ENCODE peak calls at places on chromosomes 1 and 21, in four cellular contexts. C is HepG2, B is K562, I is GM12878. W is an unnamed sample.

GRCh38 chr1:153803479-153804056 is 28.4 kb downstream of the SLC27A3 start:
- DNase-seq in C (no peak), B (no peak), I (no peak), W (no peak)

GRCh38 chr1:211684791-211685190 is 9.4 kb upstream of the NEK2 start:
- DNase-seq in B (no peak), I (no peak), C (no peak), W (no peak)

GRCh38 chr1:1889847-1890505 is 911 bp downstream of the GNB1 start:
- DNase-seq in I (no peak), C (no peak), B (peak), W (peak)

GRCh38 chr1:161885013-161885412 is 118.9 kb downstream of the ATF6 start:
- DNase-seq in B (no peak), I (no peak), C (no peak), W (peak)

GRCh38 chr1:14598498-14599172 is at the start of gene KAZN:
- DNase-seq in I (no peak), C (no peak), B (peak), W (no peak)

GRCh38 chr1:31617917-31618746 is 643 bp downstream of the HCRTR1 start:
- DNase-seq in I (no peak), B (peak), C (peak), W (peak)

GRCh38 chr1:45840704-45841103 is 37.3 kb downstream of the MAST2 start:
- DNase-seq in C (no peak), B (no peak), I (no peak), W (no peak)

GRCh38 chr1:75991497-75992114 is 59.4 kb upstream of the ASB17 start:
- DNase-seq in B (peak), C (peak), I (no peak), W (peak)

GRCh38 chr1:28323720-28324119 is 5.1 kb upstream of the MED18 start:
- DNase-seq in B (no peak), C (no peak), I (no peak), W (no peak)

GRCh38 chr1:240242601-240243144 is 151.0 kb downstream of the FMN2 start:
- DNase-seq in B (no peak), I (no peak), C (no peak), W (peak)

GRCh38 chr1:167791281-167792209 is 69.8 kb downstream of the MPZL1 start:
- DNase-seq in B (no peak), I (no peak), C (no peak), W (peak)

GRCh38 chr1:84913025-84913892 is 20.3 kb upstream of the LPAR3 start:
- DNase-seq in I (no peak), B (no peak), C (no peak), W (no peak)

GRCh38 chr1:242120432-242120831 is 121.5 kb upstream of the MAP1LC3C start:
- DNase-seq in B (no peak), I (no peak), C (no peak), W (no peak)

GRCh38 chr1:82059931-82060330 is 259.2 kb downstream of the ADGRL2 start:
- DNase-seq in I (no peak), C (no peak), B (no peak), W (no peak)

GRCh38 chr1:29827801-29828525 is 591.6 kb downstream of the PTPRU start:
- DNase-seq in I (no peak), B (no peak), C (no peak), W (no peak)

GRCh38 chr1:41850029-41850428 is 68.7 kb downstream of the HIVEP3 start:
- DNase-seq in B (no peak), C (no peak), I (no peak), W (no peak)

GRCh38 chr1:22586356-22587130 is 23.3 kb downstream of the EPHA8 start:
- DNase-seq in I (no peak), C (no peak), B (no peak), W (no peak)

GRCh38 chr1:216462061-216462775 is 39.0 kb upstream of the USH2A start:
- DNase-seq in I (no peak), B (no peak), C (no peak), W (peak)

GRCh38 chr1:71502026-71502425 is 421.2 kb upstream of the ZRANB2 start:
- DNase-seq in C (no peak), B (no peak), I (no peak), W (no peak)

GRCh38 chr1:73556270-73556669 is 641.7 kb downstream of the LRRIQ3 start:
- DNase-seq in I (no peak), C (no peak), B (no peak), W (no peak)

GRCh38 chr1:214116258-214116657 is 128.5 kb downstream of the PROX1 start:
- DNase-seq in I (no peak), B (no peak), C (no peak), W (no peak)

GRCh38 chr1:198631292-198631691 is 7.5 kb upstream of the PTPRC start:
- DNase-seq in I (no peak), B (no peak), C (no peak), W (no peak)

GRCh38 chr1:119007672-119008482 is 19.7 kb upstream of the TBX15 start:
- DNase-seq in B (no peak), C (no peak), I (no peak), W (no peak)

GRCh38 chr1:7847599-7847998 is 5.3 kb downstream of the UTS2 start:
- DNase-seq in I (no peak), B (no peak), C (no peak), W (no peak)

GRCh38 chr1:15028117-15028516 is 125.4 kb upstream of the TMEM51 start:
- DNase-seq in C (no peak), I (no peak), B (no peak), W (peak)

GRCh38 chr1:154609398-154610380 is 1.7 kb upstream of the ADAR start:
- DNase-seq in B (no peak), C (no peak), I (no peak), W (no peak)

GRCh38 chr21:21439761-21440160 is 441.6 kb downstream of the NCAM2 start:
- DNase-seq in C (no peak), I (no peak), B (no peak), W (no peak)
- H3K4me2 ChIP-seq in C (no peak), I (no peak), B (no peak), W (no peak)

GRCh38 chr21:34869541-34869940 is 179.6 kb downstream of the RUNX1 start:
- DNase-seq in I (no peak), C (no peak), B (no peak), W (no peak)

GRCh38 chr21:34867785-34868184 is 181.3 kb downstream of the RUNX1 start:
- DNase-seq in C (no peak), B (no peak), I (no peak), W (no peak)

GRCh38 chr21:34865922-34866271 is 183.2 kb downstream of the RUNX1 start:
- DNase-seq in I (peak), C (peak), B (no peak), W (no peak)

GRCh38 chr21:34871026-34871908 is 177.8 kb downstream of the RUNX1 start:
- DNase-seq in C (no peak), I (no peak), B (no peak), W (no peak)

GRCh38 chr21:34870246-34870645 is 178.9 kb downstream of the RUNX1 start:
- DNase-seq in I (no peak), B (no peak), C (no peak), W (no peak)
- TF ChIP-seq BHLHE40 in I (no peak), B (no peak), C (no peak), W (no peak)

DNA sequence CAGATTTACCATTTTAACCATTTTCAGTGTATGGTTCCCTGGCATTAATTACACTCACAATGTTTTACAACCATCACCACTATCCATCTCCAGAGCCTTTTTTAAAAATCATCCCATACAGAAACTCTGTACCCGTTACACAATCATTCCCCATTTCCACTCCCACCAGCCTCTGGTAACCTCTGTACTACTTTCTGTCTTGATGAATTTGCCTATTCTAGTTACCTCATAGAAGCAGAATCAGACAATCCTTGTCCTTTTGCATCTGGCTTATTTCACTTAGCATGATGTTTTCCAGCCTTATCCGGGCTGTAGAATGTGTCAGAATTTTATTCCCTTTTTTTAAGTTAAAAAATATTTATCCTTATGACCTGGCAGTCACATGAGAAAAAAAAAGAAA is 33.0 kb downstream of the PGM1 start:
- DNase-seq in I (no peak), C (no peak), B (no peak), W (no peak)
- TF ChIP-seq ESRRA in I (no peak), C (no peak), B (no peak), W (no peak)

GRCh38 chr1:95806171-95806570 is 572.2 kb downstream of the RWDD3 start:
- DNase-seq in B (no peak), C (no peak), I (no peak), W (no peak)
- H3K4me2 ChIP-seq in B (no peak), C (no peak), I (no peak), W (no peak)

GRCh38 chr1:202858789-202859414 is 30.0 kb downstream of the RABIF start:
- DNase-seq in I (no peak), B (no peak), C (no peak), W (no peak)
- TF ChIP-seq BHLHE40 in I (no peak), B (no peak), C (no peak), W (no peak)

DNA sequence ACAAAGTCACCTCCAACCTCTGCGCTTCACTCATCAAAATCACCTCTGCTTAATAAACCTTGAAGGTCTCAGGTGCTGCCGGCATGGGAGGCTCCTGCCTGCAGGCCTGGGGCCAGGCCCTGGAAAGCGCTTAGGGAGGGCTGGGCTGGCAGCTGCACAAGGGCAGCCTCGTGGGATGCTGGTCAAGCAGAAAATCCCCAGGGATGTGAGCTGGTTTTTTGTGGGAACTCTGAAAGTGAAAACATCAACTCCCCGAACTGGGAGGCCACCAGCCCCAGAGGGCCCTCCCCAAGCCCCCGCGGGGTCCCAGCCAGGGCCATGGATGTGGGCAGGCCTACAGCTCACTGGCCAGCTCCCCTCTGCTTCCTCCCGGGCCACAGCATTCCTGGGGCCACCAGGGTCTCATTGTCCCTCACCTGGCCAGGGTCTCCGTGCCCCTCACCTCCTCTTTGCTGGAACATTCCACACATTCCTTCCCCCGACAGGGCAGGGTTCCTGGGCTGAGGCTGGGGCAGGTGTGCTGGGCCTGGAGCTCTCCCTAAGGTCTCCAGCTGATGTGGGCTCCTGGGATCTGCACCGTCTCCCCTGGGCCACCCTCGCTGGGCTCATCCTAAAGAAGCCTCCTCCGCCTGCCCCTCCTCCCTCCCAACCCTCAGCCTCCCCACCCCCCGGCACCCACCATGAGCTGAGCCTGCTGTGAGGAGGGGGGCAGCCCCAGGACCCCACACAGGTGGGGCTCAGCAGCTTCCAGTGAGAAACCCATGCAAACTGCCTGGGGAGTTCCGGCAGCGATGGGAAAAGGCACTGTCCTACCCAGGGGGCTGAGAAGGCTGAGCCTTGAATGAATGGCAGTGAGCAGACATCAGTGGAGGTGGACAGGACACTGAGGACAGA is 36.0 kb upstream of the POFUT2 start:
- DNase-seq in I (no peak), C (no peak), B (no peak), W (no peak)
- TF ChIP-seq ESRRA in I (no peak), C (no peak), B (no peak), W (no peak)

GRCh38 chr1:87942165-87942564 is 613.5 kb downstream of the LMO4 start:
- DNase-seq in B (no peak), C (no peak), I (no peak), W (no peak)
- H3K4me2 ChIP-seq in B (no peak), C (no peak), I (no peak), W (no peak)

DNA sequence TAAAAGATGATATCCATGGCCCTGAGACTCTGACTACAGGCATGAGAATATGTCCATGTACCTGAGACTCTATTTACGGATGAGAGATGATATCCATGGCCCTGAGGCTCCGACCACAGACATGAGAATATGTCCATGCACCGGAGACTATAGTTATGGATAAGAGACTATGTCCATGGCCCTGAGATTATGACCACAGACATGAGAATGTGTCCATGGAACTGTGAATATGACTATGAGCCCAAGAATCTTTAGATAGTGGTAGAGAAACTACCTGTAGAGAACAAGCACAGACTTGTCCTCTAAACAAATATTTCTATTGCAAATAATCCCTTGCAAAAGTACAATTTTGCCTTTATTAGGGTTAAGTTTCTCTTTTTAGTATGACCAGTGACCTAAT is 263.2 kb downstream of the PCP4 start:
- DNase-seq in B (no peak), C (no peak), I (no peak), W (no peak)
- TF ChIP-seq BHLHE40 in B (no peak), C (no peak), I (no peak), W (no peak)

DNA sequence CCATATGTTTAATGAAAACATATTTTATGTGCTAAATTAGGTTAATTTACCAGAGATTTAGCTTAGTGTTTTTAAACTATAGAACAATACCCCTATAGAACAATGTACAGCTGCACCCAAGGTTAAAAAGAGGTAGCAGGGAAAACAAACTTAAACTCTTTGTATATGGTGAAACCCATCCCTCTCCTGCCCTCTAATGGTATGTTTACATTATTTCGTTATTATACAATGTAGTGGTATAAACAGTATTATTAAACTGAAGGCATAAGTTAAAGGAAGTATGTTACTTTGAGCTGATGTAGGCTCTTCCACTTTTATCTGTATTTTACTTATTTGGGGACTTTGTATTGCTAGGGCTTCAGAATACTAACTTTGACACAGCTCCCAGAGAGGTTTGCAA is 16.7 kb upstream of the ZYG11A start:
- DNase-seq in B (no peak), I (no peak), C (no peak), W (no peak)
- TF ChIP-seq ESRRA in B (no peak), I (no peak), C (no peak), W (no peak)

DNA sequence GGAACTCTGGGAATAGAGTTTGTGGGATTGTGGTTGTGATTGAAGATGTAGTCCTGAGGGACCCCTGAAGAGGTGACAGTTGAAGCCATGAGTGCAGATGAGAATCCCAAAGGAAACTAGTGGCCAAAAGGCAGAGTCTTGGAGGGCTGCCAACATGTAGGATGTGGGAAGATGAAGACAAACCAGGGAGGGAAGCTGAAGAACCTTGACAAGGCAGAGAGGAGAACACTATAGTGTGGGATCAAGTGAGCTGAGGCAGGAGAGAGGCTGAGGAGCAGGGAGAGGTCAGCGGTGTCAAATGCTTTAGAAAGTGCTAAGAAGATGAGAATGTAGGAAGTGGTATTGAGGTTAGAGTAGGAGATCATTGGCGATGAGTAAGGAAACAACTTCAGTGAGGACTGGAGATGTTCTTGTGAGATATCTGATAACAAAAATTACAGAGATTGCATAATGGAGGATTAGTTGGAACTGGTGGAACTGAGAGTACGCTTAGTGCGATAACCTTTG is 88.5 kb upstream of the VCAM1 start:
- DNase-seq in I (no peak), B (no peak), C (no peak), W (no peak)
- H3K4me2 ChIP-seq in I (no peak), B (no peak), C (no peak), W (no peak)